ENCODE peak calls at places on chromosomes 4 and X, in nine cellular contexts. One of them, this sample, is unnamed.

GRCh38 chr4:113467581-113467980 is 294.0 kb downstream of the CAMK2D start:
- DNase-seq in tibial nerve: peak
- DNase-seq in pancreas: no peak
- DNase-seq in GM23248: peak
- DNase-seq in heart right ventricle: no peak
- DNase-seq in mammary epithelial cell: peak
- DNase-seq in esophagus muscularis mucosa: no peak
- DNase-seq in CD8-positive, alpha-beta T cell: no peak
- DNase-seq in AG04450: no peak
- DNase-seq in this sample: no peak

GRCh38 chr4:146520894-146521542 is 722 bp downstream of the SLC10A7 start:
- DNase-seq in tibial nerve: peak
- DNase-seq in pancreas: peak
- DNase-seq in GM23248: peak
- DNase-seq in heart right ventricle: no peak
- DNase-seq in mammary epithelial cell: peak
- DNase-seq in esophagus muscularis mucosa: no peak
- DNase-seq in CD8-positive, alpha-beta T cell: peak
- DNase-seq in AG04450: no peak
- DNase-seq in this sample: no peak

GRCh38 chr4:171983935-171984805 is 171.0 kb downstream of the GALNTL6 start:
- DNase-seq in tibial nerve: no peak
- DNase-seq in pancreas: no peak
- DNase-seq in GM23248: no peak
- DNase-seq in heart right ventricle: no peak
- DNase-seq in mammary epithelial cell: no peak
- DNase-seq in esophagus muscularis mucosa: no peak
- DNase-seq in CD8-positive, alpha-beta T cell: no peak
- DNase-seq in AG04450: no peak
- DNase-seq in this sample: peak

GRCh38 chrX:53320543-53321215 is 39.3 kb upstream of the IQSEC2 start:
- DNase-seq in tibial nerve: no peak
- DNase-seq in pancreas: no peak
- DNase-seq in GM23248: peak
- DNase-seq in heart right ventricle: peak
- DNase-seq in mammary epithelial cell: no peak
- DNase-seq in esophagus muscularis mucosa: no peak
- DNase-seq in CD8-positive, alpha-beta T cell: no peak
- DNase-seq in AG04450: no peak
- DNase-seq in this sample: no peak

GRCh38 chr4:10569491-10569890 is 112.3 kb upstream of the ZNF518B start:
- DNase-seq in tibial nerve: no peak
- DNase-seq in pancreas: no peak
- DNase-seq in GM23248: no peak
- DNase-seq in heart right ventricle: no peak
- DNase-seq in mammary epithelial cell: no peak
- DNase-seq in esophagus muscularis mucosa: no peak
- DNase-seq in CD8-positive, alpha-beta T cell: no peak
- DNase-seq in AG04450: no peak
- DNase-seq in this sample: no peak

GRCh38 chrX:93875621-93876282 is 201.7 kb downstream of the FAM133A start:
- DNase-seq in tibial nerve: no peak
- DNase-seq in pancreas: no peak
- DNase-seq in GM23248: no peak
- DNase-seq in heart right ventricle: no peak
- DNase-seq in mammary epithelial cell: no peak
- DNase-seq in esophagus muscularis mucosa: no peak
- DNase-seq in CD8-positive, alpha-beta T cell: no peak
- DNase-seq in AG04450: no peak
- DNase-seq in this sample: no peak

GRCh38 chrX:138877746-138878145 is 166.2 kb upstream of the FGF13 start:
- DNase-seq in tibial nerve: no peak
- DNase-seq in pancreas: no peak
- DNase-seq in GM23248: peak
- DNase-seq in heart right ventricle: no peak
- DNase-seq in mammary epithelial cell: peak
- DNase-seq in esophagus muscularis mucosa: no peak
- DNase-seq in CD8-positive, alpha-beta T cell: no peak
- DNase-seq in AG04450: no peak
- DNase-seq in this sample: no peak

GRCh38 chr4:139763668-139764067 is 98.0 kb downstream of the MGST2 start:
- DNase-seq in tibial nerve: no peak
- DNase-seq in pancreas: no peak
- DNase-seq in GM23248: no peak
- DNase-seq in heart right ventricle: no peak
- DNase-seq in mammary epithelial cell: no peak
- DNase-seq in esophagus muscularis mucosa: no peak
- DNase-seq in CD8-positive, alpha-beta T cell: no peak
- DNase-seq in AG04450: no peak
- DNase-seq in this sample: no peak

DNA sequence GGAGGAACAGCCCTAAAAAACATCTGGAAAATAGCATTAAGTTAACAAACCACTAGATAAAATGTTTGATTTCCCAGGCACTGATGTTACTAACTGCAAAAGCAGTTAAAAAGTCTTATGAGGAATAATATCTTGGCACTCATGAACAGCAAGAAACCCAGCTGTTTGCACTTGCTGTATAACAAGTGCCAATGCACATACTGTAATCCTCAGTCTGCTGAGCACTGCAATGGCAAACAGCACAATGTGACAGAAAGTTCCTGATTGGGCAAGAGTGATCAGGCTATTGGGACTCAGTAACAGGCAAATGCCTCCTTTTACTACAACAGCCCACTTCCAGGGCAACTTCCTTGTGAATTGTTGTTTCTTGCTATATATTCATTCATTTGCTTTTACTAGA is 20.8 kb upstream of the SEC24B start:
- DNase-seq in tibial nerve: no peak
- DNase-seq in pancreas: no peak
- DNase-seq in GM23248: no peak
- DNase-seq in heart right ventricle: no peak
- DNase-seq in mammary epithelial cell: no peak
- DNase-seq in esophagus muscularis mucosa: no peak
- DNase-seq in CD8-positive, alpha-beta T cell: no peak
- DNase-seq in AG04450: no peak
- DNase-seq in this sample: no peak
- H3K27ac ChIP-seq in tibial nerve: no peak
- H3K27ac ChIP-seq in pancreas: no peak
- H3K27ac ChIP-seq in GM23248: no peak
- H3K27ac ChIP-seq in heart right ventricle: no peak
- H3K27ac ChIP-seq in mammary epithelial cell: no peak
- H3K27ac ChIP-seq in esophagus muscularis mucosa: no peak
- H3K27ac ChIP-seq in CD8-positive, alpha-beta T cell: no peak
- H3K27ac ChIP-seq in AG04450: no peak
- H3K27ac ChIP-seq in this sample: no peak

DNA sequence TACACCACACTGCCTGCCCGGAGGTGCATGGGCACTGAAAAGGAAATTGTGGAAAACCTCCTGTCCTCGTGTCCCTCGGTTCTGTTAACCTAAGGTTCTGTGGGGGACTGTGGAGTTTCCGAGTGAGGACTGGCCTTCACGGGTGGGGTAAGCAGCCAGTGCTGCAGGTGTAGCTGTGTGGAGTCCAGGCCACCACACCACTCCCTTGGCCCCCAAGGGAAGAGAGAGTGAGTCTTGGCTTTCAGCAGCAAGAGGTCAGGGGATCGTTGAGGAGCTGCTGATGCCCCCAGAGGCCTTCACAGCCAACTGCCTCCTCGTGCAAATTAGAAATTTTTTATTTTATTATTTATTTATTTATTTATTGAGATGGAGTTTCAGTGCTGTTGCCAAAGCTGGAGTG is 20.4 kb downstream of the BEND4 start:
- DNase-seq in tibial nerve: no peak
- DNase-seq in pancreas: no peak
- DNase-seq in GM23248: no peak
- DNase-seq in heart right ventricle: no peak
- DNase-seq in mammary epithelial cell: no peak
- DNase-seq in esophagus muscularis mucosa: no peak
- DNase-seq in CD8-positive, alpha-beta T cell: no peak
- DNase-seq in AG04450: no peak
- DNase-seq in this sample: no peak
- H3K27ac ChIP-seq in tibial nerve: no peak
- H3K27ac ChIP-seq in pancreas: no peak
- H3K27ac ChIP-seq in GM23248: no peak
- H3K27ac ChIP-seq in heart right ventricle: no peak
- H3K27ac ChIP-seq in mammary epithelial cell: no peak
- H3K27ac ChIP-seq in esophagus muscularis mucosa: no peak
- H3K27ac ChIP-seq in CD8-positive, alpha-beta T cell: no peak
- H3K27ac ChIP-seq in AG04450: no peak
- H3K27ac ChIP-seq in this sample: no peak

GRCh38 chrX:47146936-47147859 is 2.2 kb downstream of the RBM10 start:
- DNase-seq in tibial nerve: no peak
- DNase-seq in pancreas: no peak
- DNase-seq in GM23248: no peak
- DNase-seq in heart right ventricle: no peak
- DNase-seq in mammary epithelial cell: no peak
- DNase-seq in esophagus muscularis mucosa: no peak
- DNase-seq in CD8-positive, alpha-beta T cell: no peak
- DNase-seq in AG04450: no peak
- DNase-seq in this sample: no peak
- H3K27ac ChIP-seq in tibial nerve: no peak
- H3K27ac ChIP-seq in pancreas: no peak
- H3K27ac ChIP-seq in GM23248: no peak
- H3K27ac ChIP-seq in heart right ventricle: no peak
- H3K27ac ChIP-seq in mammary epithelial cell: no peak
- H3K27ac ChIP-seq in esophagus muscularis mucosa: peak
- H3K27ac ChIP-seq in CD8-positive, alpha-beta T cell: no peak
- H3K27ac ChIP-seq in AG04450: no peak
- H3K27ac ChIP-seq in this sample: no peak

GRCh38 chr4:185564355-185564754 is 29.0 kb upstream of the PDLIM3 start:
- DNase-seq in tibial nerve: no peak
- DNase-seq in pancreas: no peak
- DNase-seq in GM23248: no peak
- DNase-seq in heart right ventricle: no peak
- DNase-seq in mammary epithelial cell: no peak
- DNase-seq in esophagus muscularis mucosa: no peak
- DNase-seq in CD8-positive, alpha-beta T cell: no peak
- DNase-seq in AG04450: no peak
- DNase-seq in this sample: no peak

GRCh38 chr4:185567828-185568442 is 32.6 kb upstream of the PDLIM3 start:
- DNase-seq in tibial nerve: no peak
- DNase-seq in pancreas: peak
- DNase-seq in GM23248: peak
- DNase-seq in heart right ventricle: peak
- DNase-seq in mammary epithelial cell: no peak
- DNase-seq in esophagus muscularis mucosa: peak
- DNase-seq in CD8-positive, alpha-beta T cell: no peak
- DNase-seq in AG04450: peak
- DNase-seq in this sample: no peak

GRCh38 chr4:185566972-185567749 is 31.9 kb upstream of the PDLIM3 start:
- DNase-seq in tibial nerve: peak
- DNase-seq in pancreas: peak
- DNase-seq in GM23248: peak
- DNase-seq in heart right ventricle: no peak
- DNase-seq in mammary epithelial cell: no peak
- DNase-seq in esophagus muscularis mucosa: peak
- DNase-seq in CD8-positive, alpha-beta T cell: no peak
- DNase-seq in AG04450: peak
- DNase-seq in this sample: no peak

GRCh38 chr4:185566425-185566824 is 31.1 kb upstream of the PDLIM3 start:
- DNase-seq in tibial nerve: no peak
- DNase-seq in pancreas: no peak
- DNase-seq in GM23248: no peak
- DNase-seq in heart right ventricle: no peak
- DNase-seq in mammary epithelial cell: no peak
- DNase-seq in esophagus muscularis mucosa: peak
- DNase-seq in CD8-positive, alpha-beta T cell: no peak
- DNase-seq in AG04450: no peak
- DNase-seq in this sample: no peak

DNA sequence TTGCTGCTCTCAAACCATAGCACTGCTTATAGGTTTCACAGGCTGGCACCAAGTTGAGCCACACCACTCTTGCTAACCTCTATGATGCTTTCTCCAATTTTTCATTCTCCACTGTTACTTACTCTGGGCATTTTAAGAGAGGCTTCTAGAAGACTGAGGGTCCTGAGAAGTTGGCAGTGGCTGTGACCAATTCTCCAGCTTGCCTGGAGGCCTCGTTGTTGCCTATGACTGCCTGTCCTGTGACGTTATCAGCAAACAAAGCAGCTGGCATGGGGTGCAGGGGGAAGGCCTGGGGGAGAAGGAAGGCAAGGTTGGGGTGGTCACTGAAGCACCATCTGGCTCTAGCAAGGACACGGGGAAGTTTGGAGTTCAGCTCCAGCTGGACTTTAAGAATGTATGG is 30.4 kb upstream of the PDLIM3 start:
- DNase-seq in tibial nerve: no peak
- DNase-seq in pancreas: no peak
- DNase-seq in GM23248: no peak
- DNase-seq in heart right ventricle: no peak
- DNase-seq in mammary epithelial cell: no peak
- DNase-seq in esophagus muscularis mucosa: peak
- DNase-seq in CD8-positive, alpha-beta T cell: no peak
- DNase-seq in AG04450: no peak
- DNase-seq in this sample: no peak
- H3K27ac ChIP-seq in tibial nerve: no peak
- H3K27ac ChIP-seq in pancreas: peak
- H3K27ac ChIP-seq in GM23248: no peak
- H3K27ac ChIP-seq in heart right ventricle: peak
- H3K27ac ChIP-seq in mammary epithelial cell: no peak
- H3K27ac ChIP-seq in esophagus muscularis mucosa: peak
- H3K27ac ChIP-seq in CD8-positive, alpha-beta T cell: no peak
- H3K27ac ChIP-seq in AG04450: no peak
- H3K27ac ChIP-seq in this sample: no peak

GRCh38 chr4:118989098-118990080 is 100.7 kb downstream of the SYNPO2 start:
- DNase-seq in tibial nerve: no peak
- DNase-seq in pancreas: no peak
- DNase-seq in GM23248: peak
- DNase-seq in heart right ventricle: no peak
- DNase-seq in mammary epithelial cell: peak
- DNase-seq in esophagus muscularis mucosa: peak
- DNase-seq in CD8-positive, alpha-beta T cell: no peak
- DNase-seq in AG04450: no peak
- DNase-seq in this sample: peak

GRCh38 chr4:118994030-118994429 is 105.4 kb downstream of the SYNPO2 start:
- DNase-seq in tibial nerve: no peak
- DNase-seq in pancreas: no peak
- DNase-seq in GM23248: no peak
- DNase-seq in heart right ventricle: no peak
- DNase-seq in mammary epithelial cell: no peak
- DNase-seq in esophagus muscularis mucosa: peak
- DNase-seq in CD8-positive, alpha-beta T cell: no peak
- DNase-seq in AG04450: peak
- DNase-seq in this sample: no peak

GRCh38 chr4:118992149-118992548 is 103.5 kb downstream of the SYNPO2 start:
- DNase-seq in tibial nerve: no peak
- DNase-seq in pancreas: no peak
- DNase-seq in GM23248: no peak
- DNase-seq in heart right ventricle: no peak
- DNase-seq in mammary epithelial cell: no peak
- DNase-seq in esophagus muscularis mucosa: no peak
- DNase-seq in CD8-positive, alpha-beta T cell: no peak
- DNase-seq in AG04450: no peak
- DNase-seq in this sample: no peak

GRCh38 chr4:118993329-118993728 is 104.7 kb downstream of the SYNPO2 start:
- DNase-seq in tibial nerve: no peak
- DNase-seq in pancreas: no peak
- DNase-seq in GM23248: no peak
- DNase-seq in heart right ventricle: no peak
- DNase-seq in mammary epithelial cell: no peak
- DNase-seq in esophagus muscularis mucosa: no peak
- DNase-seq in CD8-positive, alpha-beta T cell: no peak
- DNase-seq in AG04450: no peak
- DNase-seq in this sample: no peak

GRCh38 chr4:118991686-118992085 is 103.0 kb downstream of the SYNPO2 start:
- DNase-seq in tibial nerve: no peak
- DNase-seq in pancreas: no peak
- DNase-seq in GM23248: no peak
- DNase-seq in heart right ventricle: no peak
- DNase-seq in mammary epithelial cell: no peak
- DNase-seq in esophagus muscularis mucosa: no peak
- DNase-seq in CD8-positive, alpha-beta T cell: no peak
- DNase-seq in AG04450: no peak
- DNase-seq in this sample: no peak
- H3K27ac ChIP-seq in tibial nerve: no peak
- H3K27ac ChIP-seq in pancreas: no peak
- H3K27ac ChIP-seq in GM23248: no peak
- H3K27ac ChIP-seq in heart right ventricle: peak
- H3K27ac ChIP-seq in mammary epithelial cell: no peak
- H3K27ac ChIP-seq in esophagus muscularis mucosa: peak
- H3K27ac ChIP-seq in CD8-positive, alpha-beta T cell: no peak
- H3K27ac ChIP-seq in AG04450: no peak
- H3K27ac ChIP-seq in this sample: peak